ENCODE peak calls at places on chromosomes 12 and 14, in seven cellular contexts. One of them, this sample, is unnamed.

GRCh38 chr14:75278422-75279152 is at the start of gene FOS:
- DNase-seq in brain pericyte: no peak
- DNase-seq in NCI-H446 treated with DMSO at 0.1 percent for 48 hours: peak; percentile 77
- DNase-seq in anterior cingulate cortex: peak; percentile 88
- DNase-seq in CMK: peak; percentile 46
- DNase-seq in WTC11: peak; percentile 86
- DNase-seq in pons: peak; percentile 97
- DNase-seq in this sample: peak; percentile 96

GRCh38 chr12:84817297-84817696 is 95.3 kb downstream of the SLC6A15 start:
- DNase-seq in brain pericyte: no peak
- DNase-seq in NCI-H446 treated with DMSO at 0.1 percent for 48 hours: no peak
- DNase-seq in anterior cingulate cortex: no peak
- DNase-seq in CMK: no peak
- DNase-seq in WTC11: no peak
- DNase-seq in pons: no peak
- DNase-seq in this sample: no peak

GRCh38 chr12:121278450-121279375 is 17.8 kb downstream of the CAMKK2 start:
- DNase-seq in brain pericyte: no peak
- DNase-seq in NCI-H446 treated with DMSO at 0.1 percent for 48 hours: peak; percentile 22
- DNase-seq in anterior cingulate cortex: no peak
- DNase-seq in CMK: peak; percentile 82
- DNase-seq in WTC11: no peak
- DNase-seq in pons: no peak
- DNase-seq in this sample: no peak

GRCh38 chr14:99653618-99654017 is 8.7 kb downstream of the HHIPL1 start:
- DNase-seq in brain pericyte: no peak
- DNase-seq in NCI-H446 treated with DMSO at 0.1 percent for 48 hours: no peak
- DNase-seq in anterior cingulate cortex: no peak
- DNase-seq in CMK: no peak
- DNase-seq in WTC11: no peak
- DNase-seq in pons: no peak
- DNase-seq in this sample: no peak

GRCh38 chr14:37595809-37596595 is 573 bp downstream of the TTC6 start:
- DNase-seq in brain pericyte: no peak
- DNase-seq in NCI-H446 treated with DMSO at 0.1 percent for 48 hours: peak; percentile 89
- DNase-seq in anterior cingulate cortex: no peak
- DNase-seq in CMK: peak; percentile 65
- DNase-seq in WTC11: peak; percentile 65
- DNase-seq in pons: no peak
- DNase-seq in this sample: no peak

GRCh38 chr12:56129210-56129691 is 1.2 kb downstream of the ESYT1 start:
- DNase-seq in brain pericyte: no peak
- DNase-seq in NCI-H446 treated with DMSO at 0.1 percent for 48 hours: no peak
- DNase-seq in anterior cingulate cortex: no peak
- DNase-seq in CMK: peak; percentile 80
- DNase-seq in WTC11: peak; percentile 73
- DNase-seq in pons: no peak
- DNase-seq in this sample: no peak

GRCh38 chr12:96902076-96902475 is 5.0 kb upstream of the NEDD1 start:
- DNase-seq in brain pericyte: no peak
- DNase-seq in NCI-H446 treated with DMSO at 0.1 percent for 48 hours: no peak
- DNase-seq in anterior cingulate cortex: no peak
- DNase-seq in CMK: no peak
- DNase-seq in WTC11: no peak
- DNase-seq in pons: no peak
- DNase-seq in this sample: no peak

GRCh38 chr12:102429755-102430154 is 50.6 kb downstream of the IGF1 start:
- DNase-seq in brain pericyte: no peak
- DNase-seq in NCI-H446 treated with DMSO at 0.1 percent for 48 hours: no peak
- DNase-seq in anterior cingulate cortex: no peak
- DNase-seq in CMK: no peak
- DNase-seq in WTC11: no peak
- DNase-seq in pons: no peak
- DNase-seq in this sample: no peak

GRCh38 chr12:64730585-64730964 is 28.6 kb downstream of the GNS start:
- DNase-seq in brain pericyte: no peak
- DNase-seq in NCI-H446 treated with DMSO at 0.1 percent for 48 hours: no peak
- DNase-seq in anterior cingulate cortex: no peak
- DNase-seq in CMK: no peak
- DNase-seq in WTC11: no peak
- DNase-seq in pons: no peak
- DNase-seq in this sample: no peak

GRCh38 chr12:42299392-42300308 is 26.2 kb downstream of the ZCRB1 start:
- DNase-seq in brain pericyte: no peak
- DNase-seq in NCI-H446 treated with DMSO at 0.1 percent for 48 hours: no peak
- DNase-seq in anterior cingulate cortex: no peak
- DNase-seq in CMK: no peak
- DNase-seq in WTC11: no peak
- DNase-seq in pons: no peak
- DNase-seq in this sample: peak; percentile 68

GRCh38 chr14:40987481-40987880 is 619.2 kb upstream of the LRFN5 start:
- DNase-seq in brain pericyte: no peak
- DNase-seq in NCI-H446 treated with DMSO at 0.1 percent for 48 hours: no peak
- DNase-seq in anterior cingulate cortex: no peak
- DNase-seq in CMK: no peak
- DNase-seq in WTC11: no peak
- DNase-seq in pons: no peak
- DNase-seq in this sample: no peak

GRCh38 chr14:100305446-100306255 is 593 bp downstream of the SLC25A29 start:
- DNase-seq in brain pericyte: no peak
- DNase-seq in NCI-H446 treated with DMSO at 0.1 percent for 48 hours: no peak
- DNase-seq in anterior cingulate cortex: no peak
- DNase-seq in CMK: no peak
- DNase-seq in WTC11: peak; percentile 49
- DNase-seq in pons: no peak
- DNase-seq in this sample: no peak

GRCh38 chr12:91355150-91356006 is 172.8 kb upstream of the DCN start:
- DNase-seq in brain pericyte: peak; percentile 41
- DNase-seq in NCI-H446 treated with DMSO at 0.1 percent for 48 hours: peak; percentile 40
- DNase-seq in anterior cingulate cortex: peak; percentile 16
- DNase-seq in CMK: no peak
- DNase-seq in WTC11: peak; percentile 59
- DNase-seq in pons: peak; percentile 85
- DNase-seq in this sample: peak; percentile 74

GRCh38 chr14:51605575-51605974 is 46.1 kb upstream of the FRMD6 start:
- DNase-seq in brain pericyte: no peak
- DNase-seq in NCI-H446 treated with DMSO at 0.1 percent for 48 hours: no peak
- DNase-seq in anterior cingulate cortex: no peak
- DNase-seq in CMK: no peak
- DNase-seq in WTC11: no peak
- DNase-seq in pons: no peak
- DNase-seq in this sample: no peak

GRCh38 chr12:108141600-108142145 is 12.6 kb downstream of the WSCD2 start:
- DNase-seq in brain pericyte: no peak
- DNase-seq in NCI-H446 treated with DMSO at 0.1 percent for 48 hours: no peak
- DNase-seq in anterior cingulate cortex: no peak
- DNase-seq in CMK: no peak
- DNase-seq in WTC11: no peak
- DNase-seq in pons: no peak
- DNase-seq in this sample: no peak

GRCh38 chr12:94676922-94677321 is 26.6 kb upstream of the TMCC3 start:
- DNase-seq in brain pericyte: no peak
- DNase-seq in NCI-H446 treated with DMSO at 0.1 percent for 48 hours: no peak
- DNase-seq in anterior cingulate cortex: no peak
- DNase-seq in CMK: no peak
- DNase-seq in WTC11: no peak
- DNase-seq in pons: no peak
- DNase-seq in this sample: no peak

GRCh38 chr14:22070119-22070982 is 396.7 kb upstream of the OR4E1 start:
- DNase-seq in brain pericyte: no peak
- DNase-seq in NCI-H446 treated with DMSO at 0.1 percent for 48 hours: no peak
- DNase-seq in anterior cingulate cortex: no peak
- DNase-seq in CMK: no peak
- DNase-seq in WTC11: peak; percentile 41
- DNase-seq in pons: no peak
- DNase-seq in this sample: no peak

GRCh38 chr12:14256139-14256538 is 109.3 kb upstream of the ATF7IP start:
- DNase-seq in brain pericyte: no peak
- DNase-seq in NCI-H446 treated with DMSO at 0.1 percent for 48 hours: no peak
- DNase-seq in anterior cingulate cortex: no peak
- DNase-seq in CMK: no peak
- DNase-seq in WTC11: no peak
- DNase-seq in pons: no peak
- DNase-seq in this sample: peak; percentile 73

GRCh38 chr12:52740591-52740990 is 36.6 kb downstream of the KRT76 start:
- DNase-seq in brain pericyte: no peak
- DNase-seq in NCI-H446 treated with DMSO at 0.1 percent for 48 hours: peak; percentile 1
- DNase-seq in anterior cingulate cortex: no peak
- DNase-seq in CMK: no peak
- DNase-seq in WTC11: no peak
- DNase-seq in pons: no peak
- DNase-seq in this sample: peak; percentile 3

This sample was measured in amniotic epithelial cell.